ENCODE peak calls at places on chromosomes 2 and 18, in nine cellular contexts. Z is A549; P is mesendoderm; S is IMR-90; G is PC-9; A is neural progenitor cell; J is CD8-positive, alpha-beta T cell; H is right cardiac atrium; Y is colonic mucosa. I is an unnamed sample.

GRCh38 chr2:219073413-219074129 is 12.8 kb upstream of the IHH start:
- DNase-seq in G (no peak), Y (peak), A (peak), H (no peak), Z (peak), J (no peak), S (peak), P (peak), I (no peak)

GRCh38 chr18:49901862-49902340 is 88.6 kb upstream of the ACAA2 start:
- DNase-seq in S (no peak), J (no peak), Z (no peak), P (no peak), H (no peak), Y (no peak), A (no peak), G (no peak), I (no peak)

GRCh38 chr2:4354678-4355077 is 651.3 kb downstream of the DCDC2C start:
- DNase-seq in S (no peak), Y (no peak), G (no peak), J (no peak), Z (no peak), H (no peak), P (peak), A (peak), I (no peak)

GRCh38 chr2:62292190-62292589 is 96.3 kb downstream of the B3GNT2 start:
- DNase-seq in Z (no peak), J (no peak), G (peak), P (no peak), S (peak), H (no peak), Y (peak), A (no peak), I (no peak)

GRCh38 chr2:174342600-174343342 is 8.0 kb downstream of the SP9 start:
- DNase-seq in S (no peak), Z (no peak), H (no peak), G (no peak), J (no peak), A (peak), P (peak), Y (no peak), I (no peak)

GRCh38 chr2:237618449-237618848 is 8.9 kb upstream of the LRRFIP1 start:
- DNase-seq in P (no peak), Y (no peak), H (no peak), S (peak), Z (no peak), A (no peak), G (no peak), J (no peak), I (no peak)

GRCh38 chr2:100708333-100708732 is 111.6 kb upstream of the NPAS2 start:
- DNase-seq in H (no peak), P (no peak), J (no peak), A (no peak), S (no peak), Y (no peak), G (no peak), Z (no peak), I (no peak)

GRCh38 chr2:237700583-237701032 is 73.2 kb downstream of the LRRFIP1 start:
- DNase-seq in S (peak), P (no peak), H (peak), J (peak), G (no peak), Y (peak), A (no peak), Z (no peak), I (no peak)

GRCh38 chr18:57276720-57277284 is 75.6 kb upstream of the ST8SIA3 start:
- DNase-seq in Z (no peak), H (no peak), G (no peak), J (no peak), A (peak), P (no peak), S (no peak), Y (no peak), I (no peak)

GRCh38 chr2:56410140-56410539 is 226.3 kb downstream of the CCDC85A start:
- DNase-seq in A (no peak), J (no peak), H (no peak), G (no peak), P (no peak), S (peak), Z (no peak), Y (no peak), I (no peak)

GRCh38 chr2:61009355-61009754 is 8.2 kb upstream of the PEX13 start:
- DNase-seq in P (no peak), S (no peak), G (no peak), Y (no peak), H (no peak), Z (no peak), A (no peak), J (no peak), I (no peak)

GRCh38 chr2:126671049-126671448 is 15.1 kb downstream of the GYPC start:
- DNase-seq in Y (no peak), G (no peak), P (no peak), A (no peak), J (no peak), Z (no peak), S (no peak), H (no peak), I (no peak)
- H3K27ac ChIP-seq in Y (no peak), G (no peak), P (no peak), A (no peak), J (no peak), Z (no peak), S (no peak), H (no peak), I (no peak)

DNA sequence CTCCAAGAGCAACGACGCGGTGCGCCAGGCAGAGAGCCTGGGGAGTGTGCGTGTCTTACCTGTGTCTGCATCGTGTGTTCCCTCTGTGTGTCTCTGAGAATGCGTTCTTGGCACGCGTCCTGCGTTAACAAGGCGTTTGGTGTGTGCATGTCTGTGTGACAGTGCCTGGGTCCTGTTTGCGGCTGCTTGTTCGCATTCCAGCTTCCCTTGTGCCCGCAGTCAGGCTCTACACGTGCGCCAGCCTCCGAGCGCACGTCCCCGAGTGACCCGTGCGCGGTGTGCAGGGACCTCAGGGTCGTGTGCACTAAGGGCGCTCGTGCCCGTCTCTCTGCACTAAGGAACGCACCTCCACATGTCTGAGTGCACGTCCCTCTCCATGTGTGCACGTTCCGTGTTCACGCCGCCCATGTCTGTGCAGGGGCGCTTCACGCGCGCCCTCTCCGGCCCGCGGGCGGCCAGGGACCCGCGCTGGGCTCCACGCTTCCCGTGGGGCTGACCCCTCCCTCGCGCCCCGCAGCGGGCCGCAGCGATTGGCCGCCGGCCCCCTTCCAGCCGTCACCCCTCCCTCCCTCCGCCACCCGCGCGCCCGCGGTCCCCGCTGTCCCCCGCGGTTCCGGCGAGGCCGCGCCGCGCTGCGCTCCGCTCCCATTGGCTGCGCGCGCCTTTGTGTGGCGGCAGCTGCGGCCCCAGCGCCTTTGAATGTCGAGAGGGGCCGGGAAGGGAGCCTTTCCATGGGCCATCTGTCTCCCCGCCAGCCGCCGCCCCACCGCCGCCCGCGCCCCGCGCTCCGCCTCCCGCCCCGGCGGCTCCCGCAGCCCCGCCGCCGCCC is 229.4 kb downstream of the HAUS1 start:
- DNase-seq in P (peak), A (peak), H (peak), J (no peak), S (no peak), Y (no peak), G (no peak), Z (peak), I (peak)
- H3K27ac ChIP-seq in P (no peak), A (no peak), H (no peak), J (no peak), S (no peak), Y (no peak), G (peak), Z (peak), I (peak)

GRCh38 chr18:59620381-59620780 is 76.8 kb downstream of the CCBE1 start:
- DNase-seq in S (no peak), G (no peak), P (no peak), Y (no peak), A (no peak), Z (no peak), H (no peak), J (no peak), I (no peak)
- H3K27ac ChIP-seq in S (no peak), G (no peak), P (no peak), Y (no peak), A (no peak), Z (no peak), H (no peak), J (no peak), I (no peak)

DNA sequence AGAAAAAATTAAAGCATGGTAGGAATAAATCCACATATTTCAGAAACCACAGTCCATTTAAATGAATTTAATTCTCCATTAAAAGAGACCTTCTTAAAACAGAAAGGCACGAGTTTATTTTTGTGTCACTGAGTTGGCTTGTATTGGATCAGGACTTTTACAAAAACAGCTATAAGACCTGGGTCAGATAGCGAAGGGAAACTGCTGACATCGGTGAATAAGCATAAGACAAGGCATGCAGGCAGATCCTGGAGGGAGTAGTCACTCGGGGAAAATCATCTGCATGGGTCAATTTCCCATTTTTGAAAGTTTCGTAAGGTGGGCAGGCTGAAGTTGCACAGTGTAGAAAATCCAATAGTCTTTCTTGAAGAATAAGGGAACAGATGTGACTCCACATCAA is 13.0 kb downstream of the IL36B start:
- DNase-seq in S (no peak), J (no peak), P (no peak), Z (no peak), Y (no peak), G (no peak), A (no peak), H (no peak), I (no peak)
- H3K27ac ChIP-seq in S (no peak), J (no peak), P (no peak), Z (no peak), Y (no peak), G (no peak), A (no peak), H (no peak), I (no peak)

GRCh38 chr2:144330951-144331651 is 188.8 kb downstream of the ZEB2 start:
- DNase-seq in G (no peak), J (no peak), Y (no peak), S (peak), P (peak), Z (no peak), H (no peak), A (no peak), I (no peak)
- H3K27ac ChIP-seq in G (peak), J (peak), Y (peak), S (peak), P (peak), Z (peak), H (peak), A (peak), I (peak)

DNA sequence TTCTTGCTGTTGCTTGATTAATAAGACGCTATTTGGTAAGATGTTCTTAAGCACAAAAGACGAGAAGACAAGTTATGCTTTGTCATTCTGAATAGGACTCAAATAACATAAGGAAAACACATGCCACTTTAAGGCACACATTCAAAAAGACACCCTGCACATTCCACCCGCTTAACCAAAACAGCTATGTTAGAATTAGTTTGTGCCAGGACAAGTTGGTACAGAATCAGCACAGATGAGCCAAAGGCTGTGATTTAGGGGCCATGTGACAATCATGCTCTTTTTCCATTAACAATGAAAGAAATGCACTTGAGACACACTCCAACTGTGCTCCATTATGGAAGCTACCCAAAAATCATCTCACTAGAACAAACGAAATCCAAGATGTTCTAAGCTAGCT is 3.4 kb downstream of the STARD7 start:
- DNase-seq in Y (no peak), J (no peak), P (no peak), Z (no peak), H (no peak), S (no peak), G (peak), A (no peak), I (no peak)
- H3K27ac ChIP-seq in Y (peak), J (no peak), P (no peak), Z (peak), H (peak), S (no peak), G (peak), A (no peak), I (no peak)

DNA sequence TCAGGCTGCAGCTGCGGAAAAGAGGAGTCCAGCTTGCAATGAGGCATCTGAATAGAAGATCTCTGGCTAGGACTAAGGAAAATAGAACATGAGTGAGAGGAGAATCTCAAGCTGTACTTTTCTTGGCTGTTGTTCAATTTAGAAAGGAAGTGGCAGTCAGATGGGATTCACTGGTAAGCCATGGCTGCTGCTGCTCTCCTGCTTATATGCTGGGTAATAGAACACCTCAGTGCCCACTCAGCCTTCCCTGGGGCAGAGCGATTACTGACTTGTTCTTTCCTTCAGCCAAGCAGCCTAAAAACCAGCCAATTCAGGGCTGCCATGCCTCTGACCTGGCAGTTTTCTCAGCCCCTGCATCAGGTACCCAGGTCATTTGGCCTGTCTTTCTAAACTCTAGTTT is 17.7 kb upstream of the CHST9 start:
- DNase-seq in P (no peak), J (no peak), Z (no peak), A (no peak), Y (no peak), H (no peak), G (no peak), S (no peak), I (no peak)
- H3K27ac ChIP-seq in P (no peak), J (no peak), Z (no peak), A (no peak), Y (no peak), H (no peak), G (no peak), S (no peak), I (no peak)

GRCh38 chr2:54595999-54596903 is 127.2 kb upstream of the EML6 start:
- DNase-seq in S (no peak), Y (no peak), P (peak), H (peak), J (no peak), G (no peak), Z (no peak), A (no peak), I (no peak)
- H3K27ac ChIP-seq in S (no peak), Y (peak), P (no peak), H (peak), J (peak), G (no peak), Z (peak), A (no peak), I (peak)

I was measured in RWPE2.